ENCODE peak calls at places on chromosomes 1 and 21, in ten cellular contexts. U, M, D, N, K, C, G, A, S and X are unnamed samples.

GRCh38 chr1:29230553-29231378 is at the start of gene MECR:
- DNase-seq in A (peak; percentile 95), M (peak; percentile 96), D (peak; percentile 96), S (peak; percentile 88), C (peak; percentile 51), K (peak; percentile 96), N (peak; percentile 94), U (peak; percentile 89), G (peak; percentile 97), X (peak; percentile 90)

GRCh38 chr1:73978964-73979363 is 219.0 kb downstream of the LRRIQ3 start:
- DNase-seq in N (no peak), S (no peak), K (no peak), A (no peak), G (no peak), C (no peak), M (peak; percentile 34), D (no peak), U (no peak), X (no peak)

GRCh38 chr1:175192111-175192629 is 406 bp downstream of the KIAA0040 start:
- DNase-seq in C (no peak), A (peak; percentile 20), S (peak; percentile 81), D (peak; percentile 69), N (peak; percentile 72), K (peak; percentile 26), U (peak; percentile 21), G (peak; percentile 70), M (peak; percentile 69), X (no peak)

GRCh38 chr1:110343249-110343648 is 4.1 kb downstream of the RBM15 start:
- DNase-seq in S (no peak), K (no peak), M (no peak), N (no peak), G (no peak), A (no peak), U (no peak), D (no peak), C (no peak), X (no peak)

GRCh38 chr1:185154912-185155513 is 1.7 kb downstream of the TRMT1L start:
- DNase-seq in K (no peak), A (no peak), U (peak; percentile 26), G (no peak), D (no peak), C (no peak), M (no peak), S (peak; percentile 9), N (no peak), X (no peak)

GRCh38 chr1:119132179-119132578 is 8.3 kb downstream of the WARS2 start:
- DNase-seq in D (peak; percentile 27), M (no peak), K (no peak), U (peak; percentile 5), N (no peak), S (no peak), G (no peak), C (no peak), A (no peak), X (no peak)

GRCh38 chr1:5751171-5751556 is 241.1 kb downstream of the NPHP4 start:
- DNase-seq in S (no peak), G (no peak), M (no peak), U (no peak), N (no peak), C (no peak), A (no peak), D (no peak), K (no peak), X (no peak)

GRCh38 chr1:245118806-245119205 is 36.0 kb upstream of the KIF26B start:
- DNase-seq in A (no peak), K (no peak), D (no peak), U (no peak), S (no peak), C (no peak), G (no peak), N (no peak), M (no peak), X (no peak)

GRCh38 chr1:96492236-96492635 is 229.3 kb upstream of the PTBP2 start:
- DNase-seq in S (no peak), U (no peak), G (no peak), D (no peak), C (no peak), K (no peak), A (no peak), N (no peak), M (no peak), X (no peak)

GRCh38 chr21:39169906-39170305 is 13.3 kb downstream of the PSMG1 start:
- DNase-seq in N (no peak), S (no peak), M (no peak), K (no peak), A (no peak), G (no peak), D (no peak), U (no peak), C (no peak), X (no peak)

GRCh38 chr1:76035053-76035452 is 39.5 kb upstream of the ST6GALNAC3 start:
- DNase-seq in G (peak; percentile 17), K (no peak), U (no peak), N (no peak), C (no peak), M (no peak), S (peak; percentile 13), A (no peak), D (no peak), X (no peak)

GRCh38 chr1:9018372-9018771 is 7.9 kb downstream of the SLC2A7 start:
- DNase-seq in M (no peak), S (no peak), D (no peak), G (no peak), N (peak; percentile 56), K (no peak), C (no peak), U (no peak), A (no peak), X (no peak)

GRCh38 chr1:89780721-89781120 is 40.1 kb upstream of the LRRC8D start:
- DNase-seq in C (no peak), N (no peak), A (no peak), G (peak; percentile 10), D (no peak), K (no peak), S (peak; percentile 62), U (peak; percentile 59), M (peak; percentile 40), X (peak; percentile 68)

GRCh38 chr1:242784807-242785206 is 260.3 kb upstream of the PLD5 start:
- DNase-seq in D (no peak), G (no peak), S (no peak), K (no peak), N (no peak), C (no peak), U (peak; percentile 0), A (no peak), M (no peak), X (peak; percentile 22)

GRCh38 chr1:76250317-76250716 is 175.8 kb downstream of the ST6GALNAC3 start:
- DNase-seq in N (no peak), U (no peak), A (no peak), K (no peak), C (no peak), M (peak; percentile 63), D (no peak), S (no peak), G (no peak), X (no peak)

GRCh38 chr21:46003575-46004007 is 22.0 kb downstream of the COL6A1 start:
- DNase-seq in K (no peak), D (peak; percentile 36), U (no peak), A (no peak), S (no peak), C (no peak), M (no peak), G (no peak), N (peak; percentile 17), X (no peak)

GRCh38 chr1:238187575-238187949 is 296.8 kb upstream of the ZP4 start:
- DNase-seq in K (no peak), N (no peak), S (no peak), C (no peak), U (no peak), D (no peak), M (peak; percentile 14), A (no peak), G (no peak), X (no peak)

GRCh38 chr1:61111084-61112050 is 29.0 kb downstream of the NFIA start:
- DNase-seq in U (peak; percentile 49), C (no peak), D (no peak), N (no peak), G (no peak), S (no peak), M (no peak), K (no peak), A (no peak), X (peak; percentile 16)

GRCh38 chr1:156504062-156504813 is 3.7 kb upstream of the MEF2D start:
- DNase-seq in C (no peak), D (no peak), U (no peak), N (no peak), A (no peak), G (no peak), K (no peak), M (no peak), S (peak; percentile 51), X (no peak)

GRCh38 chr1:115810609-115811008 is 30.3 kb downstream of the NHLH2 start:
- DNase-seq in S (no peak), D (no peak), M (no peak), G (no peak), A (no peak), N (no peak), C (no peak), K (no peak), U (no peak), X (no peak)

GRCh38 chr1:23187637-23188036 is 19.0 kb upstream of the LUZP1 start:
- DNase-seq in G (no peak), C (no peak), U (no peak), A (no peak), N (no peak), S (no peak), K (no peak), D (no peak), M (no peak), X (no peak)

GRCh38 chr1:25534389-25534788 is 9.0 kb upstream of the LDLRAP1 start:
- DNase-seq in A (no peak), N (no peak), M (no peak), U (no peak), D (no peak), K (no peak), C (no peak), S (no peak), G (no peak), X (no peak)

GRCh38 chr1:34478460-34479076 is 276.3 kb upstream of the GJB5 start:
- DNase-seq in G (no peak), M (peak; percentile 48), A (no peak), C (no peak), D (no peak), U (no peak), K (no peak), N (no peak), S (no peak), X (no peak)

GRCh38 chr1:203698144-203698543 is 66.8 kb upstream of the LAX1 start:
- DNase-seq in D (no peak), S (no peak), C (no peak), G (no peak), A (no peak), K (no peak), M (no peak), U (no peak), N (no peak), X (no peak)

GRCh38 chr1:178518894-178519293 is 6.0 kb downstream of the TEX35 start:
- DNase-seq in G (no peak), S (no peak), M (no peak), N (no peak), U (no peak), D (no peak), C (no peak), A (no peak), K (no peak), X (no peak)